ENCODE peak calls at places on chromosome 1, in seven cellular contexts. N is heart left ventricle, M is cardiac muscle cell, Z is tibial artery, L is Karpas-422, U is prostate gland, G is heart right ventricle. V is an unnamed sample.

GRCh38 chr1:9004731-9005708 is 21.2 kb downstream of the SLC2A7 start:
- DNase-seq in N (peak; percentile 83), M (peak; percentile 90), Z (peak; percentile 83), L (peak; percentile 89), U (peak; percentile 57), G (peak; percentile 82), V (peak; percentile 60)

GRCh38 chr1:93623875-93624274 is 57.8 kb downstream of the BCAR3 start:
- DNase-seq in N (no peak), M (no peak), Z (no peak), L (no peak), U (no peak), G (no peak), V (no peak)

GRCh38 chr1:116268211-116268610 is 104.8 kb upstream of the ATP1A1 start:
- DNase-seq in N (no peak), M (no peak), Z (no peak), L (peak; percentile 65), U (peak; percentile 80), G (peak; percentile 11), V (peak; percentile 3)

GRCh38 chr1:90325165-90325564 is 330.3 kb downstream of the ZNF326 start:
- DNase-seq in N (no peak), M (no peak), Z (no peak), L (no peak), U (no peak), G (no peak), V (no peak)

GRCh38 chr1:52552505-52553371 is at the start of gene TUT4:
- DNase-seq in N (peak; percentile 86), M (peak; percentile 95), Z (peak; percentile 82), L (peak; percentile 94), U (peak; percentile 62), G (peak; percentile 81), V (peak; percentile 68)

GRCh38 chr1:67019600-67020136 is 34.3 kb downstream of the SLC35D1 start:
- DNase-seq in N (no peak), M (peak; percentile 37), Z (no peak), L (no peak), U (no peak), G (no peak), V (no peak)

GRCh38 chr1:109619655-109620395 is at the start of gene AMPD2:
- DNase-seq in N (peak; percentile 84), M (peak; percentile 78), Z (peak; percentile 90), L (peak; percentile 94), U (peak; percentile 59), G (peak; percentile 81), V (no peak)

GRCh38 chr1:13725714-13726175 is 25.8 kb downstream of the PRDM2 start:
- DNase-seq in N (no peak), M (peak; percentile 45), Z (no peak), L (peak; percentile 83), U (peak; percentile 24), G (no peak), V (no peak)

GRCh38 chr1:207814469-207814868 is 62.6 kb downstream of the CD46 start:
- DNase-seq in N (peak; percentile 34), M (no peak), Z (peak; percentile 60), L (no peak), U (no peak), G (no peak), V (no peak)

GRCh38 chr1:2808831-2809605 is 7.5 kb upstream of the TTC34 start:
- DNase-seq in N (no peak), M (no peak), Z (no peak), L (no peak), U (no peak), G (no peak), V (no peak)

GRCh38 chr1:2809656-2810055 is 8.2 kb upstream of the TTC34 start:
- DNase-seq in N (no peak), M (no peak), Z (no peak), L (no peak), U (no peak), G (no peak), V (no peak)

GRCh38 chr1:2807678-2808385 is 6.3 kb upstream of the TTC34 start:
- DNase-seq in N (no peak), M (no peak), Z (no peak), L (no peak), U (no peak), G (no peak), V (no peak)

GRCh38 chr1:2807036-2807435 is 5.5 kb upstream of the TTC34 start:
- DNase-seq in N (no peak), M (no peak), Z (no peak), L (no peak), U (no peak), G (peak; percentile 2), V (no peak)

GRCh38 chr1:2808386-2808705 is 6.9 kb upstream of the TTC34 start:
- DNase-seq in N (no peak), M (no peak), Z (no peak), L (no peak), U (no peak), G (no peak), V (no peak)
- H3K27ac ChIP-seq in N (no peak overlapping the region), M (no peak overlapping the region), Z (no peak overlapping the region), L (no peak overlapping the region), U (no peak overlapping the region), G (no peak overlapping the region), V (no peak overlapping the region)

GRCh38 chr1:183514235-183514634 is 41.9 kb downstream of the SMG7 start:
- DNase-seq in N (no peak), M (no peak), Z (no peak), L (no peak), U (no peak), G (no peak), V (no peak)
- H3K27ac ChIP-seq in N (no peak overlapping the region), M (no peak overlapping the region), Z (no peak overlapping the region), L (peak overlapping the region; percentile 29), U (no peak overlapping the region), G (no peak overlapping the region), V (no peak overlapping the region)

GRCh38 chr1:7578206-7578605 is 192.9 kb upstream of the VAMP3 start:
- DNase-seq in N (peak; percentile 21), M (no peak), Z (peak; percentile 47), L (no peak), U (no peak), G (no peak), V (no peak)

GRCh38 chr1:7580923-7581753 is 190.0 kb upstream of the VAMP3 start:
- DNase-seq in N (peak; percentile 31), M (no peak), Z (peak; percentile 43), L (no peak), U (no peak), G (no peak), V (no peak)

GRCh38 chr1:7579016-7579415 is 192.1 kb upstream of the VAMP3 start:
- DNase-seq in N (peak; percentile 17), M (no peak), Z (peak; percentile 45), L (no peak), U (no peak), G (no peak), V (no peak)

GRCh38 chr1:7581754-7582264 is 189.3 kb upstream of the VAMP3 start:
- DNase-seq in N (no peak), M (no peak), Z (peak; percentile 25), L (no peak), U (no peak), G (no peak), V (no peak)

DNA sequence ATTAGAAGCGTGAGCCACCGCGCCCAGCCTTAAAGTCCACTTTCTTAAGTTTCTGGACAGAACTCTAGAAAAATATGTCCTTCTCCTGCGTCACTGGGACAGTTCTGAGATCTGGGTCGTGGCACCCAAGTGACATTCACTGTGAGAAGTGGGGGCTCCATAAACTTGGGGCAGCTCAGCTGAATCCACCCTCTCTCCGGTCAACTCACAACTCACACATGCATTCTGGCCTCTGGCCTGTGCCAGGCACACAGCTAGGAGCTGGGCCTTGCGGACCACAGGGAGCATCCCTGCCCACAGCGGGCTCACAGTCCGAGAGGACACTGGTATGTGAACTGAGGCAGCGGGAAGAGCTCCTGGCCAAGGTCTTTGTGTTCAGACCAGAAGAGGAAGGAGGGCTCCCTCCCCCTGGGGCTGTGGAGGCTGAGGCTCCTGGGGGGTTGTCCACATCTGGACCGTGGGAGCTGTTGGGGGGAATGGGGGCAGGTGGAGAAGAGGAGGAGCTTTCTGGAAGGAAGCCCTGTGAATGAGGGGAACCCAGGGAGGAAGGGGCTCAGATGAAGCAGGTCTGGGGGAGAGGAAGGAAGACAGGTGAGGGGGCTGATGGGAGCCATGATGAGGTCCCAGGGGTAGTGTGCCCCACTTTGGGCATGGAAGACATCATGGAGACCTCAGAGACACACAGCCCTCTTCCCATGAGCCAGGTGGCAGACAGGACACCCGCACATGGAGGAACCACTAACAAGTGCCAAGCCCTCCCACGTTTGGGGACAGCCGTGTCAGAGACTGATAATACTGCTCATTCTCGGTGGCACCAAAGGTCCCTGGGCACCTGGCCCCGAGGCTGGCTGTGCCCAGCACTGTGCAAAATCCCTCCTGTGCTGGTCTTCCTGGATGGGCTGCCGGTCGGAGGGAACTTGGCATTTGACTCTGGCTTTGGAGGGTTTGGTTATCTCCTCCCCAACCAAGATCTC is 191.0 kb upstream of the VAMP3 start:
- DNase-seq in N (peak; percentile 22), M (no peak), Z (peak; percentile 58), L (no peak), U (no peak), G (no peak), V (no peak)
- H3K27ac ChIP-seq in N (no peak overlapping the region), M (no peak overlapping the region), Z (no peak overlapping the region), L (no peak overlapping the region), U (no peak overlapping the region), G (no peak overlapping the region), V (no peak overlapping the region)

DNA sequence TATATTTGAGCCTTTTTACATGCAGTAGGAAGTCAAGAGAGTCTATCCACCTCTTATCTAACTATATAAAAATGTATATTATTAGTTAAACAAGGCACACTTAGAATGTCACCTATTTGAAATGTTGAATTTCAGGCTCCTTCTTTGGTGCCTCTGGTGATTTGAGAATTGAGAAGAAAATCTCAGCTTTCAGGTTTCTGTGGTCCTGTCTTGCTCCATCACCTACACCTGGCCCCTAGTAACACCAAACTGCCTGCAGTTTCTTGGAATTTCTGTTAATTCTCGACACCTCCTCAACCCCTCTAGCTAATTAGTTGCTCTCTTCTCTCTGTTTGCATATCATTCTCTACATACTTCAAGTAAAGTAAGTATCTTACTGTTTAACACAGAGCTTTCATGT is 54.9 kb upstream of the WNT2B start:
- DNase-seq in N (no peak), M (no peak), Z (no peak), L (no peak), U (no peak), G (no peak), V (no peak)
- H3K27ac ChIP-seq in N (no peak overlapping the region), M (no peak overlapping the region), Z (no peak overlapping the region), L (no peak overlapping the region), U (no peak overlapping the region), G (no peak overlapping the region), V (no peak overlapping the region)